ENCODE peak calls at places on chromosome 16, in nine cellular contexts. One of them, this sample, is unnamed.
A peak's percentile ranks its signal among the peaks of the same experiment; 100 is the strongest.

GRCh38 chr16:28294201-28294600 is 1.9 kb downstream of the SBK1 start:
- DNase-seq in cardiac muscle cell: no peak
- DNase-seq in choroid plexus epithelial cell: no peak
- DNase-seq in HFF-Myc: no peak
- DNase-seq in body of pancreas: no peak
- DNase-seq in pancreas: no peak
- DNase-seq in Caco-2: no peak
- DNase-seq in neural progenitor cell: no peak
- DNase-seq in CD4-positive, CD25-positive, alpha-beta regulatory T cell: no peak
- DNase-seq in this sample: no peak

GRCh38 chr16:58010886-58011285 is 9.7 kb downstream of the USB1 start:
- DNase-seq in cardiac muscle cell: no peak
- DNase-seq in choroid plexus epithelial cell: no peak
- DNase-seq in HFF-Myc: no peak
- DNase-seq in body of pancreas: no peak
- DNase-seq in pancreas: no peak
- DNase-seq in Caco-2: no peak
- DNase-seq in neural progenitor cell: peak; percentile 57
- DNase-seq in CD4-positive, CD25-positive, alpha-beta regulatory T cell: no peak
- DNase-seq in this sample: no peak

GRCh38 chr16:17474572-17474971 is 3.8 kb upstream of the XYLT1 start:
- DNase-seq in cardiac muscle cell: no peak
- DNase-seq in choroid plexus epithelial cell: no peak
- DNase-seq in HFF-Myc: no peak
- DNase-seq in body of pancreas: no peak
- DNase-seq in pancreas: no peak
- DNase-seq in Caco-2: no peak
- DNase-seq in neural progenitor cell: peak; percentile 37
- DNase-seq in CD4-positive, CD25-positive, alpha-beta regulatory T cell: no peak
- DNase-seq in this sample: no peak

GRCh38 chr16:54370653-54371052 is 84.1 kb upstream of the IRX3 start:
- DNase-seq in cardiac muscle cell: peak; percentile 53
- DNase-seq in choroid plexus epithelial cell: no peak
- DNase-seq in HFF-Myc: no peak
- DNase-seq in body of pancreas: no peak
- DNase-seq in pancreas: no peak
- DNase-seq in Caco-2: no peak
- DNase-seq in neural progenitor cell: peak; percentile 60
- DNase-seq in CD4-positive, CD25-positive, alpha-beta regulatory T cell: no peak
- DNase-seq in this sample: no peak

GRCh38 chr16:14007460-14007859 is 63.7 kb upstream of the MRTFB start:
- DNase-seq in cardiac muscle cell: no peak
- DNase-seq in choroid plexus epithelial cell: peak; percentile 93
- DNase-seq in HFF-Myc: peak; percentile 93
- DNase-seq in body of pancreas: no peak
- DNase-seq in pancreas: no peak
- DNase-seq in Caco-2: no peak
- DNase-seq in neural progenitor cell: no peak
- DNase-seq in CD4-positive, CD25-positive, alpha-beta regulatory T cell: no peak
- DNase-seq in this sample: peak; percentile 59

GRCh38 chr16:20620770-20621169 is 44.6 kb upstream of the ACSM2B start:
- DNase-seq in cardiac muscle cell: no peak
- DNase-seq in choroid plexus epithelial cell: no peak
- DNase-seq in HFF-Myc: no peak
- DNase-seq in body of pancreas: no peak
- DNase-seq in pancreas: no peak
- DNase-seq in Caco-2: no peak
- DNase-seq in neural progenitor cell: no peak
- DNase-seq in CD4-positive, CD25-positive, alpha-beta regulatory T cell: no peak
- DNase-seq in this sample: no peak

GRCh38 chr16:17340804-17341203 is 130.0 kb downstream of the XYLT1 start:
- DNase-seq in cardiac muscle cell: no peak
- DNase-seq in choroid plexus epithelial cell: no peak
- DNase-seq in HFF-Myc: no peak
- DNase-seq in body of pancreas: no peak
- DNase-seq in pancreas: no peak
- DNase-seq in Caco-2: no peak
- DNase-seq in neural progenitor cell: no peak
- DNase-seq in CD4-positive, CD25-positive, alpha-beta regulatory T cell: no peak
- DNase-seq in this sample: no peak

GRCh38 chr16:13902052-13902451 is 17.9 kb upstream of the ERCC4 start:
- DNase-seq in cardiac muscle cell: no peak
- DNase-seq in choroid plexus epithelial cell: no peak
- DNase-seq in HFF-Myc: no peak
- DNase-seq in body of pancreas: no peak
- DNase-seq in pancreas: no peak
- DNase-seq in Caco-2: no peak
- DNase-seq in neural progenitor cell: no peak
- DNase-seq in CD4-positive, CD25-positive, alpha-beta regulatory T cell: no peak
- DNase-seq in this sample: no peak

GRCh38 chr16:272633-273546 is 2.9 kb downstream of the RGS11 start:
- DNase-seq in cardiac muscle cell: no peak
- DNase-seq in choroid plexus epithelial cell: no peak
- DNase-seq in HFF-Myc: no peak
- DNase-seq in body of pancreas: no peak
- DNase-seq in pancreas: peak; percentile 11
- DNase-seq in Caco-2: no peak
- DNase-seq in neural progenitor cell: no peak
- DNase-seq in CD4-positive, CD25-positive, alpha-beta regulatory T cell: no peak
- DNase-seq in this sample: no peak

GRCh38 chr16:273547-274421 is 2.0 kb downstream of the RGS11 start:
- DNase-seq in cardiac muscle cell: no peak
- DNase-seq in choroid plexus epithelial cell: no peak
- DNase-seq in HFF-Myc: no peak
- DNase-seq in body of pancreas: peak; percentile 78
- DNase-seq in pancreas: peak; percentile 72
- DNase-seq in Caco-2: no peak
- DNase-seq in neural progenitor cell: no peak
- DNase-seq in CD4-positive, CD25-positive, alpha-beta regulatory T cell: no peak
- DNase-seq in this sample: no peak

GRCh38 chr16:275041-275621 is 613 bp downstream of the RGS11 start:
- DNase-seq in cardiac muscle cell: peak; percentile 33
- DNase-seq in choroid plexus epithelial cell: no peak
- DNase-seq in HFF-Myc: no peak
- DNase-seq in body of pancreas: no peak
- DNase-seq in pancreas: peak; percentile 29
- DNase-seq in Caco-2: no peak
- DNase-seq in neural progenitor cell: peak; percentile 53
- DNase-seq in CD4-positive, CD25-positive, alpha-beta regulatory T cell: no peak
- DNase-seq in this sample: no peak

GRCh38 chr16:276360-277077 is 775 bp upstream of the RGS11 start:
- DNase-seq in cardiac muscle cell: no peak
- DNase-seq in choroid plexus epithelial cell: no peak
- DNase-seq in HFF-Myc: no peak
- DNase-seq in body of pancreas: no peak
- DNase-seq in pancreas: peak; percentile 56
- DNase-seq in Caco-2: no peak
- DNase-seq in neural progenitor cell: no peak
- DNase-seq in CD4-positive, CD25-positive, alpha-beta regulatory T cell: no peak
- DNase-seq in this sample: no peak

DNA sequence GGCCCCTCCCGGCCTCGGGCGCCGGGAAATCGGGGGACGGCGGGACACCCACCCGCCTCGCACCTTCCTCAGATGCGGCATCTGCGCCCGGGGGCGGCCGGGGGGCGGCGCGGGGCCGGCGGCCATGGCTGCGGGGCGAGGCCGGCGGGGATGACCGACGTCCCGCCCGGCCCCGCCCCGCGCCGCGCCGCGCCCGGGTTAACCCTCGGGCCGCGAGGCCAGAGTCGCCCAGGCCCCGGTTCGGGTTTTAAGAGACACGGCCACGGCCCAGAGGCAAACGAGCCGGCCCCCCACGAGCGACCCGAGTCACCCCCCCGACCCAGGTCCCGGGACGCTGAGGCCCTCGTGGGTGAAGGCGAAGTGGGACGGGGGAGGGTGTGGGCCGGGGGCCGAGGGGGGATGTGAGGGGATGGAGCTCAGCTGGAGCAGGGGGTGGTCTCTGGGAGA is at the start of gene RGS11:
- DNase-seq in cardiac muscle cell: peak; percentile 32
- DNase-seq in choroid plexus epithelial cell: no peak
- DNase-seq in HFF-Myc: no peak
- DNase-seq in body of pancreas: no peak
- DNase-seq in pancreas: peak; percentile 14
- DNase-seq in Caco-2: no peak
- DNase-seq in neural progenitor cell: no peak
- DNase-seq in CD4-positive, CD25-positive, alpha-beta regulatory T cell: no peak
- DNase-seq in this sample: no peak
- H3K4me3 ChIP-seq in cardiac muscle cell: peak within 1 kb of the TSS; percentile 33
- H3K4me3 ChIP-seq in choroid plexus epithelial cell: peak within 1 kb of the TSS; percentile 32
- H3K4me3 ChIP-seq in HFF-Myc: peak within 1 kb of the TSS; percentile 9
- H3K4me3 ChIP-seq in body of pancreas: no peak within 1 kb of the TSS
- H3K4me3 ChIP-seq in pancreas: no peak within 1 kb of the TSS
- H3K4me3 ChIP-seq in Caco-2: peak within 1 kb of the TSS; percentile 55
- H3K4me3 ChIP-seq in neural progenitor cell: peak within 1 kb of the TSS; percentile 53
- H3K4me3 ChIP-seq in CD4-positive, CD25-positive, alpha-beta regulatory T cell: no peak within 1 kb of the TSS
- H3K4me3 ChIP-seq in this sample: peak within 1 kb of the TSS; percentile 46

GRCh38 chr16:50275428-50276127 is 9.2 kb downstream of the ADCY7 start:
- DNase-seq in cardiac muscle cell: no peak
- DNase-seq in choroid plexus epithelial cell: no peak
- DNase-seq in HFF-Myc: no peak
- DNase-seq in body of pancreas: no peak
- DNase-seq in pancreas: no peak
- DNase-seq in Caco-2: no peak
- DNase-seq in neural progenitor cell: no peak
- DNase-seq in CD4-positive, CD25-positive, alpha-beta regulatory T cell: no peak
- DNase-seq in this sample: no peak

GRCh38 chr16:50273382-50273690 is 7.0 kb downstream of the ADCY7 start:
- DNase-seq in cardiac muscle cell: no peak
- DNase-seq in choroid plexus epithelial cell: no peak
- DNase-seq in HFF-Myc: no peak
- DNase-seq in body of pancreas: no peak
- DNase-seq in pancreas: no peak
- DNase-seq in Caco-2: no peak
- DNase-seq in neural progenitor cell: no peak
- DNase-seq in CD4-positive, CD25-positive, alpha-beta regulatory T cell: no peak
- DNase-seq in this sample: no peak

GRCh38 chr16:50273888-50274770 is 7.8 kb downstream of the ADCY7 start:
- DNase-seq in cardiac muscle cell: no peak
- DNase-seq in choroid plexus epithelial cell: no peak
- DNase-seq in HFF-Myc: no peak
- DNase-seq in body of pancreas: no peak
- DNase-seq in pancreas: no peak
- DNase-seq in Caco-2: no peak
- DNase-seq in neural progenitor cell: no peak
- DNase-seq in CD4-positive, CD25-positive, alpha-beta regulatory T cell: peak; percentile 47
- DNase-seq in this sample: no peak

GRCh38 chr16:50276128-50276444 is 9.7 kb downstream of the ADCY7 start:
- DNase-seq in cardiac muscle cell: no peak
- DNase-seq in choroid plexus epithelial cell: no peak
- DNase-seq in HFF-Myc: no peak
- DNase-seq in body of pancreas: no peak
- DNase-seq in pancreas: no peak
- DNase-seq in Caco-2: no peak
- DNase-seq in neural progenitor cell: no peak
- DNase-seq in CD4-positive, CD25-positive, alpha-beta regulatory T cell: no peak
- DNase-seq in this sample: no peak

DNA sequence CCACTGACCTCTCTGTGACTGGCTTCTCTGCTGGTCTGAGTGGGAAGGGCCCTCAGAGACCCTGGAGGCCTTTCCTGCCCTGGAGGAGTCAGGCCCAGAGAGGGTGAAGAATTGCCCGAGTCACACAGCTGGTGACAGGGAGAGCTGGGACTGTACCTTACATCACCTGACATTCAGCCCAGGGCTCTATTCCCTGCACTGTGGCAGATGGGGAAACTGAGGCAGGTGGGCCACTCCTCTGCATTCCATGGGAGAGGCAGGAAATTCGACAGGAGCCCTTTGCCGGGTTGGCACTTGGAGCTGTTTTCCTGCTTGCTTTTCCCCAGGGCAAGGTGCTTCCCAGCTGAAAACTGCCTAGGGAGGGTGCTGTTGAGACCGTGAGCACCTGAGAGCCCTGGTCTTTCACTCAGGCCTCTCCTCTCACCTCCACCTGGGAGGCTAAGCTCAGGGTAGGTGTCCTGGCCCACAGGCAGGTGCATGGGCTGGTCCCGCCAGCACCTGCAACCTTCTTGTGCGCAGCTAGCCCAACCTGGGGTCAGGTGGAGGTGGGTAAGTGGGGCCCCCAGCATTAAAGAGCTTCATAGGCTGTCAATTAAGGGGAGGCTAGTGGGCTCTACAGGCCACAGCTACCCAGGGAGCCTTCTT is 8.5 kb downstream of the ADCY7 start:
- DNase-seq in cardiac muscle cell: no peak
- DNase-seq in choroid plexus epithelial cell: no peak
- DNase-seq in HFF-Myc: no peak
- DNase-seq in body of pancreas: no peak
- DNase-seq in pancreas: no peak
- DNase-seq in Caco-2: no peak
- DNase-seq in neural progenitor cell: no peak
- DNase-seq in CD4-positive, CD25-positive, alpha-beta regulatory T cell: no peak
- DNase-seq in this sample: no peak
- H3K4me3 ChIP-seq in cardiac muscle cell: no peak overlapping the region
- H3K4me3 ChIP-seq in choroid plexus epithelial cell: no peak overlapping the region
- H3K4me3 ChIP-seq in HFF-Myc: no peak overlapping the region
- H3K4me3 ChIP-seq in body of pancreas: no peak overlapping the region
- H3K4me3 ChIP-seq in pancreas: no peak overlapping the region
- H3K4me3 ChIP-seq in Caco-2: no peak overlapping the region
- H3K4me3 ChIP-seq in neural progenitor cell: no peak overlapping the region
- H3K4me3 ChIP-seq in CD4-positive, CD25-positive, alpha-beta regulatory T cell: peak overlapping the region; percentile 61
- H3K4me3 ChIP-seq in this sample: no peak overlapping the region

DNA sequence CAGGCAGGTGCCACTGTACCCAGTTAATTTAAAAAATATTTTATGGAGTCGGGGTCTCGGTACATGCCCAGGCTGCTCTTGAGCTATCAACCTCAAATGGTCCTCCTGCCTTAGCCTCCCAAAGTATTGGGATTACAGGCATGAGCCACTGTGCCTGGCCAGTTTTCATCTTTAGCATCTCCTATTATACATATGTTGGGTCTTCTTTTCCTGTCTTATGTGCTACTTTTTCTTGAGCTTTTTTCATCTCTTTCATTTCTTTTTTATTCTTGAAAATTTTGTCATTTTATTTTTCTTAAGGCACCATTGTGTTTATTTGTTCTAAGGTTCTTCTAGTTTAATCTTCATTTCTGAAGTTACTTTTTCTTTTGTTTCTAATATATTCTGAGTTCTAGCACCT is 20.7 kb downstream of the BANP start:
- DNase-seq in cardiac muscle cell: peak; percentile 12
- DNase-seq in choroid plexus epithelial cell: no peak
- DNase-seq in HFF-Myc: no peak
- DNase-seq in body of pancreas: no peak
- DNase-seq in pancreas: no peak
- DNase-seq in Caco-2: no peak
- DNase-seq in neural progenitor cell: no peak
- DNase-seq in CD4-positive, CD25-positive, alpha-beta regulatory T cell: no peak
- DNase-seq in this sample: no peak
- H3K4me3 ChIP-seq in cardiac muscle cell: no peak overlapping the region
- H3K4me3 ChIP-seq in choroid plexus epithelial cell: no peak overlapping the region
- H3K4me3 ChIP-seq in HFF-Myc: no peak overlapping the region
- H3K4me3 ChIP-seq in body of pancreas: no peak overlapping the region
- H3K4me3 ChIP-seq in pancreas: no peak overlapping the region
- H3K4me3 ChIP-seq in Caco-2: no peak overlapping the region
- H3K4me3 ChIP-seq in neural progenitor cell: no peak overlapping the region
- H3K4me3 ChIP-seq in CD4-positive, CD25-positive, alpha-beta regulatory T cell: no peak overlapping the region
- H3K4me3 ChIP-seq in this sample: no peak overlapping the region

DNA sequence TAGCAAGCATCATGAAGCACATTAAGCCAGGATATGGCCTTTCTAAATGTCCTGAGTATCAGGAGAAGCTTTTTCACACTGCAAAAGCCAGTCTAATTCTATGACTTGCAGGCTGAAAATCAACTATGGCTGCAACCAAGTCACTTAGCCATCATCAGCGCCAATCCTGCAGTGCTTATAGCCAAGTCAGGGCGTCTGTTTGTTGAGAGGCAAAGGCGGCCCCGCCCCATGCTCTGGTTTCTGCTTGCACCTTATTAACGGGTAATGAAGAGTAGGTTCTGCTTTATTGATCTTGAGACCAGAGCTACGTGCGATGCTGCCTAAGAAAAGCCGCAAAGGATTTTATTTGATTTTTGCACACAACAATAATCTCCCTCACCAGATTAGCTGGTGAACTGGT is 88.4 kb downstream of the CDH13 start:
- DNase-seq in cardiac muscle cell: no peak
- DNase-seq in choroid plexus epithelial cell: no peak
- DNase-seq in HFF-Myc: no peak
- DNase-seq in body of pancreas: no peak
- DNase-seq in pancreas: no peak
- DNase-seq in Caco-2: no peak
- DNase-seq in neural progenitor cell: no peak
- DNase-seq in CD4-positive, CD25-positive, alpha-beta regulatory T cell: no peak
- DNase-seq in this sample: no peak
- H3K4me3 ChIP-seq in cardiac muscle cell: no peak overlapping the region
- H3K4me3 ChIP-seq in choroid plexus epithelial cell: no peak overlapping the region
- H3K4me3 ChIP-seq in HFF-Myc: no peak overlapping the region
- H3K4me3 ChIP-seq in body of pancreas: no peak overlapping the region
- H3K4me3 ChIP-seq in pancreas: no peak overlapping the region
- H3K4me3 ChIP-seq in Caco-2: no peak overlapping the region
- H3K4me3 ChIP-seq in neural progenitor cell: no peak overlapping the region
- H3K4me3 ChIP-seq in CD4-positive, CD25-positive, alpha-beta regulatory T cell: no peak overlapping the region
- H3K4me3 ChIP-seq in this sample: no peak overlapping the region

This sample was measured in AG09309.